ENCODE peak calls at places on chromosomes 11 and 22, in six cellular contexts. B is GM23248, K is Calu3, D is amniotic stem cell, Z is endodermal cell, P is Peyer's patch. V is an unnamed sample.

GRCh38 chr11:29448246-29448877 is 568.5 kb downstream of the KCNA4 start:
- DNase-seq in P (no peak), K (no peak), B (peak), D (no peak), Z (peak), V (peak)

GRCh38 chr22:37747090-37747714 is 50.4 kb downstream of the TRIOBP start:
- DNase-seq in B (peak), Z (peak), P (no peak), D (peak), K (peak), V (peak)

GRCh38 chr11:1176224-1177019 is 18.7 kb downstream of the MUC5AC start:
- DNase-seq in P (no peak), Z (no peak), K (no peak), D (no peak), B (no peak), V (no peak)

GRCh38 chr11:93034031-93034430 is 64.6 kb downstream of the MTNR1B start:
- DNase-seq in Z (no peak), D (no peak), K (no peak), P (no peak), B (no peak), V (no peak)

GRCh38 chr22:22031183-22031560 is 48.6 kb upstream of the TOP3B start:
- DNase-seq in K (no peak), D (no peak), B (no peak), P (no peak), Z (no peak), V (no peak)

GRCh38 chr11:69252494-69252845 is 41.5 kb upstream of the MYEOV start:
- DNase-seq in P (no peak), D (no peak), Z (no peak), K (no peak), B (peak), V (peak)

GRCh38 chr11:10778217-10778970 is 27.3 kb downstream of the CTR9 start:
- DNase-seq in K (no peak), D (no peak), B (peak), P (no peak), Z (no peak), V (peak)

GRCh38 chr11:74466916-74467885 is at the start of gene KCNE3:
- DNase-seq in D (no peak), B (peak), K (peak), Z (peak), P (peak), V (peak)

GRCh38 chr22:30424471-30425326 is 869 bp upstream of the MTFP1 start:
- DNase-seq in Z (peak), K (peak), D (no peak), B (peak), P (no peak), V (no peak)

GRCh38 chr11:34970480-34970879 is 54.1 kb downstream of the PDHX start:
- DNase-seq in K (no peak), D (no peak), Z (no peak), P (no peak), B (peak), V (peak)

GRCh38 chr11:47441421-47441820 is 7.5 kb downstream of the RAPSN start:
- DNase-seq in P (no peak), D (no peak), Z (no peak), B (no peak), K (no peak), V (no peak)

GRCh38 chr22:39205344-39206021 is 39.3 kb downstream of the PDGFB start:
- DNase-seq in Z (peak), B (peak), P (no peak), K (peak), D (no peak), V (peak)

GRCh38 chr22:38402204-38402603 is 52.8 kb downstream of the KCNJ4 start:
- DNase-seq in K (no peak), B (no peak), Z (peak), P (no peak), D (no peak), V (no peak)

GRCh38 chr11:69178819-69179482 is 23.2 kb downstream of the SMIM38 start:
- DNase-seq in Z (no peak), K (no peak), P (no peak), D (no peak), B (no peak), V (no peak)

GRCh38 chr11:104206936-104207335 is 43.0 kb upstream of the PDGFD start:
- DNase-seq in Z (no peak), K (no peak), P (no peak), D (no peak), B (no peak), V (no peak)

GRCh38 chr11:96096360-96096759 is 172.5 kb upstream of the MTMR2 start:
- DNase-seq in D (no peak), Z (no peak), P (no peak), K (no peak), B (no peak), V (no peak)

GRCh38 chr22:30169002-30169401 is 77.6 kb downstream of the LIF start:
- DNase-seq in K (no peak), D (no peak), Z (no peak), P (no peak), B (no peak), V (no peak)

GRCh38 chr11:130522284-130522961 is 74.0 kb downstream of the ADAMTS15 start:
- DNase-seq in K (peak), P (peak), D (peak), B (peak), Z (peak), V (peak)

GRCh38 chr11:59551651-59552521 is 40.5 kb downstream of the OR4D9 start:
- DNase-seq in P (no peak), Z (peak), K (no peak), B (peak), D (peak), V (peak)

GRCh38 chr11:134509381-134510068 is 97.5 kb upstream of the B3GAT1 start:
- DNase-seq in B (no peak), Z (peak), K (no peak), P (peak), D (no peak), V (no peak)

GRCh38 chr11:43905788-43906187 is 25.2 kb downstream of the ALKBH3 start:
- DNase-seq in K (no peak), P (no peak), D (no peak), Z (no peak), B (peak), V (no peak)

GRCh38 chr11:58923300-58923788 is 15.9 kb upstream of the GLYATL1 start:
- DNase-seq in Z (peak), D (no peak), K (no peak), P (no peak), B (peak), V (peak)

GRCh38 chr11:3200388-3201111 is 18.1 kb downstream of the MRGPRG start:
- DNase-seq in P (peak), Z (peak), K (no peak), D (no peak), B (no peak), V (no peak)

V was measured in GM03348.